ENCODE peak calls at places on chromosome 6, in seven cellular contexts. Y is neural crest cell, X is left ventricle myocardium inferior, G is sigmoid colon, L is ovary, R is A549, Q is kidney epithelial cell. P is an unnamed sample.

GRCh38 chr6:164322533-164322932 is 908.0 kb downstream of the QKI start:
- DNase-seq in Y (no peak), X (no peak), G (no peak), L (no peak), R (no peak), Q (peak), P (no peak)

GRCh38 chr6:49549691-49550412 is 616 bp upstream of the C6orf141 start:
- DNase-seq in Y (no peak), X (no peak), G (no peak), L (no peak), R (no peak), Q (no peak), P (no peak)

GRCh38 chr6:38871745-38872568 is 156.8 kb downstream of the DNAH8 start:
- DNase-seq in Y (peak), X (no peak), G (no peak), L (no peak), R (peak), Q (no peak), P (no peak)

GRCh38 chr6:100573169-100573568 is 108.4 kb upstream of the SIM1 start:
- DNase-seq in Y (no peak), X (no peak), G (no peak), L (no peak), R (peak), Q (no peak), P (no peak)

GRCh38 chr6:37209461-37210205 is 39.7 kb downstream of the PIM1 start:
- DNase-seq in Y (no peak), X (no peak), G (no peak), L (no peak), R (no peak), Q (no peak), P (no peak)

GRCh38 chr6:47246556-47246955 is 63.1 kb downstream of the TNFRSF21 start:
- DNase-seq in Y (no peak), X (no peak), G (no peak), L (no peak), R (no peak), Q (no peak), P (no peak)

GRCh38 chr6:19772891-19773290 is 64.3 kb upstream of the ID4 start:
- DNase-seq in Y (no peak), X (no peak), G (no peak), L (no peak), R (no peak), Q (no peak), P (no peak)

GRCh38 chr6:138695193-138695592 is 78.4 kb upstream of the CCDC28A start:
- DNase-seq in Y (no peak), X (no peak), G (no peak), L (no peak), R (no peak), Q (no peak), P (no peak)

GRCh38 chr6:82711105-82711829 is 347.6 kb downstream of the TPBG start:
- DNase-seq in Y (no peak), X (no peak), G (no peak), L (no peak), R (no peak), Q (no peak), P (no peak)

GRCh38 chr6:429515-430121 is 38.1 kb downstream of the IRF4 start:
- DNase-seq in Y (no peak), X (no peak), G (no peak), L (no peak), R (no peak), Q (no peak), P (no peak)

GRCh38 chr6:55040102-55040848 is 134.0 kb upstream of the HCRTR2 start:
- DNase-seq in Y (no peak), X (no peak), G (no peak), L (no peak), R (no peak), Q (peak), P (no peak)

GRCh38 chr6:144898052-144898689 is 613.0 kb downstream of the UTRN start:
- DNase-seq in Y (no peak), X (no peak), G (no peak), L (no peak), R (no peak), Q (peak), P (no peak)

GRCh38 chr6:6512711-6513110 is 75.8 kb upstream of the LY86 start:
- DNase-seq in Y (no peak), X (no peak), G (no peak), L (no peak), R (no peak), Q (no peak), P (no peak)

GRCh38 chr6:108168026-108168463 is 2.2 kb downstream of the NR2E1 start:
- DNase-seq in Y (no peak), X (no peak), G (no peak), L (no peak), R (no peak), Q (no peak), P (no peak)

GRCh38 chr6:149129401-149130077 is 188.0 kb upstream of the TAB2 start:
- DNase-seq in Y (no peak), X (no peak), G (no peak), L (no peak), R (no peak), Q (peak), P (no peak)

GRCh38 chr6:78629154-78629721 is 238.1 kb upstream of the IRAK1BP1 start:
- DNase-seq in Y (no peak), X (no peak), G (no peak), L (no peak), R (no peak), Q (no peak), P (no peak)

GRCh38 chr6:80527552-80528052 is 421.1 kb downstream of the BCKDHB start:
- DNase-seq in Y (no peak), X (no peak), G (no peak), L (no peak), R (peak), Q (no peak), P (no peak)

GRCh38 chr6:72042088-72042487 is 155.7 kb downstream of the RIMS1 start:
- DNase-seq in Y (no peak), X (no peak), G (no peak), L (no peak), R (no peak), Q (no peak), P (no peak)

GRCh38 chr6:117783280-117783679 is 108.0 kb downstream of the NUS1 start:
- DNase-seq in Y (no peak), X (no peak), G (no peak), L (no peak), R (no peak), Q (no peak), P (peak)

GRCh38 chr6:125156496-125156895 is 2.9 kb downstream of the TPD52L1 start:
- DNase-seq in Y (no peak), X (no peak), G (no peak), L (no peak), R (no peak), Q (no peak), P (no peak)

GRCh38 chr6:125153541-125154183 is at the start of gene TPD52L1:
- DNase-seq in Y (peak), X (peak), G (peak), L (peak), R (peak), Q (peak), P (peak)

GRCh38 chr6:125151715-125152114 is 1.9 kb upstream of the TPD52L1 start:
- DNase-seq in Y (no peak), X (no peak), G (no peak), L (no peak), R (no peak), Q (no peak), P (no peak)

GRCh38 chr6:125155344-125155743 is 1.8 kb downstream of the TPD52L1 start:
- DNase-seq in Y (no peak), X (no peak), G (no peak), L (no peak), R (no peak), Q (no peak), P (no peak)

DNA sequence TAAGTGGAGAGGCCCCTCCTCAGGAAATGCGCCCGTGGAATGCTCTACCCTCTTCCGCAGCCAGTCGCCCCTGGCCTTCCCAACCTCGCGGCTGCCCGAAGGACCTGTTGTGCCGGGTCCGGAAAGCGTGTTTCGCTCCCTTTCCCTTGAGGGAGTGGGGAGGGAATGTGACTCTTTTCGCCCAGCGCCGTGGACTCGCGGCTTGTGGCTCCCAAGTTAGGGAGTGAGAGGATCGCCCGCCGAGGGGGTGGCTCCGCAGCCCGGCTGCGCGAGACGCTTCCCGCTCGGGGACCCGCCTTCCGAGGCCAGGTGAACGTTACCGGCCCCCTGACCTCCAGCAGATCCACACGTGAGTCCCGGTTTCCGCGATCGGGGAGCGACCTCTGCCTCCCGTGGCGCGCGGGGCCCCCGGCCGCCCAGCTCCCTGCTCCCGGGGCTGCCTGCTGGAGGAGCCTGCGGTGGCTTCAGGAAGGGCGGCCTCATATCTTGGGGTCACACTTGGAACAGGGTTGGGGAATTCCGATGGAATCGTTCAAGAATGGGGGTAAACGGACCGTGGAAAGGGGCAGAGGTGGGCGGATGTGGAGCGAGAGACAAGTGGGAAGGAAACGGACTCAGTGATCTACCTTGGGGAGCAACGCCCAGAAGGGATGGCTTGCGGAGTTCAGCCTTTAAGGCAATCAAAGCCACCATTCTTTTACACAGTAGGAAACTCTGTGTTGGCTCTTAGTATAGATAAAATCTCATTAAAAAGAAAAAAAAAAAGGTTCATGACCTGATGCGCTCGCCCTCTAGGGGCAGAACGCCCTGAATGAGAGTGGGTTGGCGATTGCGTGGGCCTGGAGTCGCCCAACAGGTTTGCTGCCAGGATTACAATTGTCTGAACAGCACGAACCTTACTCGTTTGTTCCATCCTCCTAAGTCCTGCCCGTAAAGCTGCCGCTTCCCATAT is 887 bp downstream of the TPD52L1 start:
- DNase-seq in Y (peak), X (no peak), G (peak), L (peak), R (peak), Q (no peak), P (no peak)
- TF ChIP-seq CTCF in Y (peak), X (peak), G (peak), L (no peak), R (peak), Q (peak), P (no peak)

GRCh38 chr6:29967379-29968010 is 25.2 kb downstream of the HLA-A start:
- DNase-seq in Y (no peak), X (no peak), G (no peak), L (no peak), R (no peak), Q (no peak), P (no peak)
- TF ChIP-seq CTCF in Y (no peak), X (peak), G (no peak), L (no peak), R (peak), Q (no peak), P (no peak)

GRCh38 chr6:24440897-24441598 is 38.3 kb downstream of the MRS2 start:
- DNase-seq in Y (no peak), X (no peak), G (no peak), L (no peak), R (no peak), Q (no peak), P (no peak)
- TF ChIP-seq CTCF in Y (no peak), X (no peak), G (no peak), L (no peak), R (no peak), Q (no peak), P (no peak)

DNA sequence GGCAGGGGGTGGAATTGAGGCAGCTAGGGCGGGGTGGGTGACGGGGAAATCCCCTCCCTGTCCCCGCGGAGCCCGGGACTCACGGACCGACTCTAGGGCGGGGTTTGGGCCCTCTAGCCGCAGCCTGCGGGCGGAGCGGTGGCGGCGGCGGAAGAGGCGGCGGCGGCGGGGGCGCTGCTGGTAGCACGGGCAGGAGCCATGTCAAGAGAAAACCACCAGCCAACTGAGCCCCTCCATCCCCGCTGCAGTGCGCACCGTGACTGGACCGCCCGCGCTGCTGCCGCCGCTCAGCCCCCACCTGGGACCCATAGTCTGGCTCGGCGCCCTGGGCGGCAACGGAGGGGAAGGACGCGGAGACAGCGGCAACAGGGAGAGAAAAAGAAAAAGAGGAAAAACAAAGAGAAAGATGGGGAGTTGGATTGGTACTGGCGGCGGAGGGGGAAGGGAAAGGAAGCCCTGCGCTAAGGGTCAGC is 1.2 kb upstream of the C6orf62 start:
- DNase-seq in Y (peak), X (peak), G (peak), L (peak), R (peak), Q (no peak), P (peak)
- TF ChIP-seq CTCF in Y (no peak), X (no peak), G (peak), L (no peak), R (no peak), Q (no peak), P (no peak)

P was measured in dorsolateral prefrontal cortex.